ENCODE peak calls at places on chromosomes 13 and 19, in five cellular contexts. A is A172, B is left ventricle myocardium inferior, J is retina, F is substantia nigra. K is an unnamed sample.

GRCh38 chr13:99698010-99698815 is 196.9 kb downstream of the TM9SF2 start:
- DNase-seq in B (no peak), F (no peak), A (no peak), J (no peak), K (no peak)

GRCh38 chr13:51342706-51343105 is 3.2 kb downstream of the SERPINE3 start:
- DNase-seq in F (no peak), A (no peak), J (no peak), B (no peak), K (no peak)

GRCh38 chr19:34172661-34173144 is 399 bp downstream of the LSM14A start:
- DNase-seq in F (no peak), J (peak; percentile 87), A (no peak), B (peak; percentile 31), K (no peak)

GRCh38 chr13:112346173-112346898 is 29.8 kb upstream of the SPACA7 start:
- DNase-seq in F (no peak), B (no peak), J (peak; percentile 72), A (peak; percentile 10), K (no peak)

GRCh38 chr13:32314271-32314967 is 744 bp downstream of the ZAR1L start:
- DNase-seq in B (peak; percentile 64), A (no peak), J (peak; percentile 9), F (peak; percentile 11), K (no peak)

GRCh38 chr19:6739390-6739883 is at the start of gene TRIP10:
- DNase-seq in F (peak; percentile 83), B (peak; percentile 89), J (peak; percentile 70), A (peak; percentile 56), K (peak; percentile 74)

GRCh38 chr19:51274371-51274770 is 23.5 kb downstream of the SIGLECL1 start:
- DNase-seq in A (no peak), B (no peak), F (no peak), J (no peak), K (no peak)

GRCh38 chr13:36924001-36924400 is 4.0 kb upstream of the SMAD9 start:
- DNase-seq in B (no peak), J (no peak), F (no peak), A (no peak), K (no peak)

GRCh38 chr19:23804676-23805075 is 46.0 kb upstream of the ZNF681 start:
- DNase-seq in B (no peak), A (no peak), J (no peak), F (no peak), K (no peak)

GRCh38 chr13:111255228-111255790 is 65.1 kb upstream of the TEX29 start:
- DNase-seq in J (no peak), F (no peak), B (no peak), A (no peak), K (no peak)

GRCh38 chr19:46181386-46181774 is 33.3 kb downstream of the IGFL2 start:
- DNase-seq in A (peak; percentile 57), B (no peak), F (no peak), J (no peak), K (no peak)

GRCh38 chr13:96958286-96958891 is 35.9 kb downstream of the OXGR1 start:
- DNase-seq in B (no peak), F (no peak), A (peak; percentile 32), J (peak; percentile 40), K (no peak)

GRCh38 chr19:44635581-44636438 is 7.9 kb upstream of the PVR start:
- DNase-seq in F (no peak), A (peak; percentile 25), J (no peak), B (no peak), K (no peak)

GRCh38 chr19:5126498-5127223 is 157.7 kb downstream of the KDM4B start:
- DNase-seq in A (no peak), J (no peak), B (no peak), F (no peak), K (peak; percentile 77)

GRCh38 chr13:57527114-57527770 is 104.3 kb upstream of the PCDH17 start:
- DNase-seq in B (no peak), A (no peak), J (no peak), F (no peak), K (no peak)